ENCODE peak calls at places on chromosomes 2 and 18, in six cellular contexts. B is uterus, U is HepG2, T is gastrocnemius medialis, Z is SK-N-SH, H is colonic mucosa. E is an unnamed sample.
A peak's percentile ranks its signal among the peaks of the same experiment; 100 is the strongest.

GRCh38 chr2:223928113-223929006 is 16.8 kb downstream of the WDFY1 start:
- DNase-seq in B (no peak), U (no peak), T (no peak), Z (no peak), H (no peak), E (no peak)

GRCh38 chr18:76264851-76265250 is 230.2 kb downstream of the ZNF516 start:
- DNase-seq in B (no peak), U (no peak), T (no peak), Z (no peak), H (no peak), E (no peak)

GRCh38 chr2:70173520-70173919 is 17.3 kb downstream of the C2orf42 start:
- DNase-seq in B (no peak), U (no peak), T (no peak), Z (no peak), H (no peak), E (no peak)

GRCh38 chr18:3547891-3548615 is 98.1 kb downstream of the TGIF1 start:
- DNase-seq in B (no peak), U (no peak), T (no peak), Z (no peak), H (no peak), E (no peak)

GRCh38 chr2:135819211-135819610 is 17.8 kb downstream of the LCT start:
- DNase-seq in B (no peak), U (peak; percentile 29), T (no peak), Z (no peak), H (no peak), E (no peak)

GRCh38 chr2:107932986-107933385 is 53.3 kb upstream of the SLC5A7 start:
- DNase-seq in B (no peak), U (no peak), T (no peak), Z (no peak), H (no peak), E (no peak)

GRCh38 chr18:62991959-62992358 is 276.6 kb downstream of the PHLPP1 start:
- DNase-seq in B (no peak), U (no peak), T (no peak), Z (no peak), H (no peak), E (no peak)

GRCh38 chr18:77106331-77106730 is 26.3 kb downstream of the MBP start:
- DNase-seq in B (no peak), U (no peak), T (peak; percentile 22), Z (no peak), H (no peak), E (no peak)

GRCh38 chr2:223055140-223055539 is 3.1 kb downstream of the KCNE4 start:
- DNase-seq in B (no peak), U (no peak), T (no peak), Z (no peak), H (no peak), E (no peak)

GRCh38 chr2:218478544-218478943 is 59.6 kb downstream of the VIL1 start:
- DNase-seq in B (no peak), U (no peak), T (no peak), Z (no peak), H (no peak), E (no peak)

GRCh38 chr2:46315103-46315890 is 18.1 kb downstream of the EPAS1 start:
- DNase-seq in B (peak; percentile 98), U (peak; percentile 97), T (peak; percentile 76), Z (peak; percentile 50), H (peak; percentile 87), E (no peak)

GRCh38 chr2:35293261-35293660 is 1062.3 kb upstream of the CRIM1 start:
- DNase-seq in B (no peak), U (no peak), T (no peak), Z (no peak), H (no peak), E (no peak)

GRCh38 chr2:116545611-116546010 is 1268.9 kb upstream of the DDX18 start:
- DNase-seq in B (no peak), U (no peak), T (no peak), Z (no peak), H (no peak), E (no peak)
- H3K27ac ChIP-seq in B (no peak overlapping the region), U (no peak overlapping the region), T (no peak overlapping the region), Z (no peak overlapping the region), H (no peak overlapping the region), E (no peak overlapping the region)

GRCh38 chr18:12317664-12318333 is 9.8 kb downstream of the TUBB6 start:
- DNase-seq in B (peak; percentile 47), U (no peak), T (no peak), Z (no peak), H (no peak), E (no peak)

GRCh38 chr18:12318857-12319256 is 10.8 kb downstream of the TUBB6 start:
- DNase-seq in B (no peak), U (no peak), T (no peak), Z (no peak), H (no peak), E (no peak)

GRCh38 chr18:12315481-12315880 is 7.4 kb downstream of the TUBB6 start:
- DNase-seq in B (no peak), U (no peak), T (no peak), Z (no peak), H (no peak), E (no peak)

GRCh38 chr18:12315911-12316310 is 7.9 kb downstream of the TUBB6 start:
- DNase-seq in B (no peak), U (no peak), T (no peak), Z (no peak), H (no peak), E (no peak)

DNA sequence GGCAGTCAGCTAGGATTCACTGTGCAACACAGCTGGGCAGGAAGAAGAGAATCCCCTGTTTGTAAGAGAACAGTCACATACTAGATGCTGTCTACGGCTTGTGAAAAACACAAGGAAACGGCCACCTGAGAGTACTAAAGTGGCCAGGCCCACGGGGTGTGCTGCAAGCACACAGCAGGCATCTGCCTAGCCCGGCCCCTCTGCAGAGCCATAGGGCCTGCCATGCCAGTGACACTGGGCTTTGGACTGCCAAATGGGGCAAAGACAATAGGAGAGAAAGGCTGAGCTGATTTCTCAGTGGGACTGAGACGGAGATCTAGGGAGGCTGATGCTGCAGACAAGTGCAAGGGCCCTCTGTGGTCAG is 10.3 kb downstream of the TUBB6 start:
- DNase-seq in B (no peak), U (no peak), T (no peak), Z (no peak), H (no peak), E (no peak)
- H3K4me3 ChIP-seq in B (no peak overlapping the region), U (no peak overlapping the region), T (no peak overlapping the region), Z (no peak overlapping the region), H (no peak overlapping the region), E (no peak overlapping the region)

GRCh38 chr2:16218651-16219050 is 278.3 kb downstream of the MYCN start:
- DNase-seq in B (no peak), U (peak; percentile 33), T (no peak), Z (peak; percentile 72), H (peak; percentile 60), E (no peak)
- TF ChIP-seq CTCF in B (no peak), U (peak; percentile 75), T (no peak), Z (no peak), H (peak; percentile 38), E (peak; percentile 37)

DNA sequence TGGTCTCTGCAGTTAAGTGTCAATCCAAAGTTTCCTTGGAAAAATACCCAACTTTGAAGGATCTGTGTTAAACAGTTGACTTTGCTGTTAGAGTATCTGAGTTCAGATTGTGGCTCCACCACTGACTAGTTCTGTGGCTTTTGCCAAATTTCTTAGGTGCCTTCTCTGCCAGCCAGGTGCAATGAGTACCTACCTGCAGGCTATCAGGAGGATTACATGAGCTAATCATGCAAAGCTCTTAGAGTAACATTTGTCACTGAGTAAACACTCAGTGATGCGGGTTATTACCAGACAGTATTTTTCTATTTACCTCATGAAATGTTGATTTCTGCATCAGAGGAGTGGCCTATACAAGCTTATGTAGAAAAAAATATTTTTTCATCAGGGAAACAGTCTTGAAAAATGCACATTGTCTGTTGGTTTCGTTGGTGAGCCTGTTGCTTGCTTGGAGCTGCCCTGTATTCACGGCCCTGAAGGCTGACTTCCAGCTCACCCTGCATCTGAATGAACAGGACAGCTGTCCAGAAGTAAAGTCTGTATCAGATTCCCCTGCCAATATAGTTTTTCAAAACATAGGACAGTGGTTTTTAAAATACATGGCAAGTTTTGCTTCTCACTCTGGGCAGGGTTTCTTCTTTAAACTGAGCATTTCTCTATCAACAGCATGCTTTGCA is 235.1 kb downstream of the CDCA7 start:
- DNase-seq in B (no peak), U (no peak), T (peak; percentile 57), Z (no peak), H (no peak), E (no peak)
- H3K27ac ChIP-seq in B (no peak overlapping the region), U (no peak overlapping the region), T (peak overlapping the region; percentile 88), Z (peak overlapping the region; percentile 43), H (no peak overlapping the region), E (no peak overlapping the region)

GRCh38 chr18:54606835-54607212 is 15.8 kb downstream of the DYNAP start:
- DNase-seq in B (no peak), U (no peak), T (no peak), Z (no peak), H (no peak), E (no peak)
- H3K4me3 ChIP-seq in B (no peak overlapping the region), U (no peak overlapping the region), T (no peak overlapping the region), Z (no peak overlapping the region), H (peak overlapping the region; percentile 21), E (no peak overlapping the region)

GRCh38 chr18:80167331-80167730 is 58.3 kb downstream of the ADNP2 start:
- DNase-seq in B (no peak), U (no peak), T (no peak), Z (no peak), H (no peak), E (no peak)

GRCh38 chr18:80168982-80169381 is 59.9 kb downstream of the ADNP2 start:
- DNase-seq in B (no peak), U (no peak), T (no peak), Z (no peak), H (no peak), E (no peak)

GRCh38 chr18:80167947-80168745 is 59.1 kb downstream of the ADNP2 start:
- DNase-seq in B (no peak), U (no peak), T (no peak), Z (no peak), H (no peak), E (no peak)

GRCh38 chr18:80166240-80166639 is 57.2 kb downstream of the ADNP2 start:
- DNase-seq in B (no peak), U (no peak), T (no peak), Z (no peak), H (no peak), E (no peak)

GRCh38 chr18:80166725-80167124 is 57.7 kb downstream of the ADNP2 start:
- DNase-seq in B (no peak), U (no peak), T (no peak), Z (no peak), H (no peak), E (no peak)
- TF ChIP-seq CTCF in B (no peak), U (no peak), T (no peak), Z (no peak), H (no peak), E (no peak)

DNA sequence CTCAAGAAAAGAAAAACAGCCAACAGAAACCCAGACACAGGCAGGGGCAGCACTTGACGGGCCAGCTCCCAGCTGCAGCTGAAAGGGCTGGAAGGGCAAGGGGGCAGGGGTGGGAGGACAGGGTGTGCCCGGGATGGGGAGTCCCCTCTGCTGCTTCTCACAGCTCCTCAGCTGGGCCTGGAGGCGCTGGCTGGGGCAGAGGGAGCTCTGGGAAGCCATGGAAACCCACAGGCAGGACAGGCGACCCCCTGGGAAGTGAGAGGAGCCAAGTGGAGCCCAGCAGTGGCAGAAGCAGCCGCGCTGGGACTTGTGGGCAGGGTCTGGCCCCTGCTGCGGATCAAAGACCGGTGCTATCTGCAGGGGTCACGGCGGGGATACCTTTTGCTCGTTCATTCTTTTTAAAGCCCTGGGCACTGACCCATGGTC is 20.7 kb downstream of the OTOF start:
- DNase-seq in B (no peak), U (no peak), T (no peak), Z (no peak), H (no peak), E (no peak)
- H3K27ac ChIP-seq in B (no peak overlapping the region), U (peak overlapping the region; percentile 69), T (no peak overlapping the region), Z (no peak overlapping the region), H (no peak overlapping the region), E (no peak overlapping the region)